ENCODE peak calls at places on chromosomes 4 and X, in six cellular contexts. S is AG09309; I is stimulated activated CD4-positive, alpha-beta T cell treated with anti-CD3 and anti-CD28 coated beads, TNF-alpha, amount 100 ng/mL, for 48 hours; Z is nucleus accumbens; K is T-helper 9 cell; W is CD8-positive, alpha-beta memory T cell. R is an unnamed sample.

GRCh38 chr4:123444298-123444731 is 47.7 kb downstream of the SPRY1 start:
- DNase-seq in S (no peak), I (peak; percentile 25), Z (no peak), K (no peak), W (peak; percentile 27), R (no peak)

GRCh38 chr4:170990989-170991589 is 822.1 kb upstream of the GALNTL6 start:
- DNase-seq in S (no peak), I (no peak), Z (no peak), K (no peak), W (no peak), R (no peak)

GRCh38 chrX:77119706-77120105 is 327.5 kb upstream of the FGF16 start:
- DNase-seq in S (no peak), I (no peak), Z (no peak), K (no peak), W (no peak), R (no peak)

GRCh38 chr4:4206204-4206603 is 20.5 kb downstream of the OTOP1 start:
- DNase-seq in S (no peak), I (no peak), Z (no peak), K (no peak), W (no peak), R (no peak)

GRCh38 chr4:8255698-8256441 is 13.7 kb upstream of the HTRA3 start:
- DNase-seq in S (no peak), I (no peak), Z (no peak), K (no peak), W (no peak), R (no peak)

GRCh38 chrX:672931-673330 is 42.3 kb downstream of the SHOX start:
- DNase-seq in S (no peak), I (no peak), Z (no peak), K (no peak), W (no peak), R (no peak)

GRCh38 chr4:33831667-33832066 is 2412.6 kb downstream of the ARAP2 start:
- DNase-seq in S (peak; percentile 41), I (no peak), Z (no peak), K (no peak), W (no peak), R (no peak)

GRCh38 chrX:151981129-151981528 is 6.7 kb upstream of the GABRE start:
- DNase-seq in S (peak; percentile 45), I (no peak), Z (no peak), K (no peak), W (no peak), R (no peak)

GRCh38 chrX:1595711-1596060 is 4.3 kb downstream of the AKAP17A start:
- DNase-seq in S (no peak), I (no peak), Z (no peak), K (no peak), W (no peak), R (no peak)

GRCh38 chr4:169902658-169903345 is 123.4 kb downstream of the MFAP3L start:
- DNase-seq in S (no peak), I (no peak), Z (no peak), K (no peak), W (no peak), R (no peak)

GRCh38 chrX:114047558-114047957 is 536.3 kb upstream of the HTR2C start:
- DNase-seq in S (no peak), I (no peak), Z (no peak), K (no peak), W (no peak), R (no peak)

GRCh38 chrX:123878177-123878576 is 18.3 kb downstream of the XIAP start:
- DNase-seq in S (no peak), I (no peak), Z (no peak), K (no peak), W (peak; percentile 21), R (no peak)

GRCh38 chr4:43103048-43103447 is 210.5 kb downstream of the GRXCR1 start:
- DNase-seq in S (no peak), I (no peak), Z (no peak), K (no peak), W (no peak), R (no peak)

GRCh38 chr4:150216725-150217124 is 138.5 kb downstream of the DCLK2 start:
- DNase-seq in S (no peak), I (no peak), Z (peak; percentile 45), K (no peak), W (no peak), R (no peak)

GRCh38 chrX:123964155-123964554 is 2.6 kb downstream of the STAG2 start:
- DNase-seq in S (no peak), I (no peak), Z (no peak), K (no peak), W (no peak), R (no peak)

GRCh38 chr4:52869196-52869595 is 7.1 kb downstream of the RASL11B start:
- DNase-seq in S (no peak), I (no peak), Z (peak; percentile 61), K (no peak), W (no peak), R (no peak)

GRCh38 chr4:164488114-164488513 is 265.8 kb upstream of the SMIM31 start:
- DNase-seq in S (no peak), I (no peak), Z (no peak), K (no peak), W (no peak), R (no peak)

GRCh38 chr4:52001616-52002015 is 18.5 kb downstream of the LRRC66 start:
- DNase-seq in S (no peak), I (no peak), Z (no peak), K (no peak), W (no peak), R (no peak)

GRCh38 chr4:12507868-12508481 is 976.2 kb downstream of the RAB28 start:
- DNase-seq in S (no peak), I (no peak), Z (no peak), K (no peak), W (no peak), R (no peak)

GRCh38 chrX:47748576-47748975 is 88.1 kb upstream of the ZNF81 start:
- DNase-seq in S (no peak), I (no peak), Z (no peak), K (no peak), W (no peak), R (no peak)

GRCh38 chr4:56743550-56743949 is 62.5 kb upstream of the HOPX start:
- DNase-seq in S (no peak), I (no peak), Z (no peak), K (no peak), W (no peak), R (no peak)

GRCh38 chr4:188534297-188534696 is 395.1 kb downstream of the TRIML1 start:
- DNase-seq in S (no peak), I (no peak), Z (no peak), K (no peak), W (no peak), R (no peak)

GRCh38 chr4:21845663-21846062 is 102.9 kb downstream of the KCNIP4 start:
- DNase-seq in S (peak; percentile 1), I (no peak), Z (no peak), K (no peak), W (no peak), R (no peak)

GRCh38 chrX:39050427-39050826 is 249.2 kb downstream of the MID1IP1 start:
- DNase-seq in S (no peak), I (no peak), Z (no peak), K (no peak), W (no peak), R (no peak)

GRCh38 chr4:161320377-161320776 is 843.4 kb downstream of the FSTL5 start:
- DNase-seq in S (no peak), I (no peak), Z (no peak), K (no peak), W (no peak), R (peak; percentile 8)

GRCh38 chr4:138049350-138049749 is 192.8 kb downstream of the SLC7A11 start:
- DNase-seq in S (no peak), I (no peak), Z (no peak), K (no peak), W (no peak), R (no peak)

GRCh38 chr4:78379991-78380739 is 171.4 kb upstream of the ANXA3 start:
- DNase-seq in S (no peak), I (no peak), Z (no peak), K (no peak), W (no peak), R (no peak)

GRCh38 chrX:40009462-40009851 is 88.3 kb downstream of the BCOR start:
- DNase-seq in S (no peak), I (no peak), Z (no peak), K (no peak), W (no peak), R (no peak)

GRCh38 chr4:123877561-123877960 is 481.0 kb downstream of the SPRY1 start:
- DNase-seq in S (no peak), I (no peak), Z (no peak), K (no peak), W (no peak), R (no peak)

GRCh38 chr4:57682275-57682674 is 572.1 kb upstream of the IGFBP7 start:
- DNase-seq in S (no peak), I (no peak), Z (no peak), K (no peak), W (no peak), R (no peak)

GRCh38 chr4:176849076-176849475 is 56.4 kb upstream of the VEGFC start:
- DNase-seq in S (no peak), I (no peak), Z (no peak), K (no peak), W (no peak), R (no peak)